ENCODE peak calls at places on chromosome 9, in seven cellular contexts. F is activated B cell treated with CpG ODN at 0.5 μM for 24 hours, V is choroid plexus epithelial cell, P is endothelial cell, I is Peyer's patch, Q is cardiac fibroblast, E is cardiac muscle cell. B is an unnamed sample.
A peak's percentile ranks its signal among the peaks of the same experiment; 100 is the strongest.

GRCh38 chr9:1708215-1708614 is 306.9 kb upstream of the SMARCA2 start:
- DNase-seq in Q (no peak), F (no peak), V (no peak), P (no peak), I (no peak), E (no peak), B (no peak)

GRCh38 chr9:116899337-116900006 is 212.4 kb downstream of the TRIM32 start:
- DNase-seq in F (no peak), P (no peak), Q (no peak), E (no peak), I (no peak), V (peak; percentile 30), B (no peak)

GRCh38 chr9:89850633-89851325 is 246.0 kb downstream of the GADD45G start:
- DNase-seq in E (no peak), P (no peak), V (no peak), I (peak; percentile 14), F (no peak), Q (peak; percentile 4), B (no peak)

GRCh38 chr9:111661802-111662491 is 542 bp downstream of the GNG10 start:
- DNase-seq in E (peak; percentile 56), V (peak; percentile 26), F (peak; percentile 34), I (peak; percentile 28), Q (peak; percentile 41), P (peak; percentile 35), B (no peak)

GRCh38 chr9:121701736-121702261 is 50.4 kb downstream of the DAB2IP start:
- DNase-seq in V (no peak), I (no peak), F (no peak), P (no peak), Q (no peak), E (no peak), B (no peak)

GRCh38 chr9:89718176-89718575 is 113.4 kb downstream of the GADD45G start:
- DNase-seq in F (no peak), P (no peak), Q (no peak), I (no peak), E (no peak), V (no peak), B (no peak)

GRCh38 chr9:69905291-69905690 is 84.7 kb downstream of the CFAP95 start:
- DNase-seq in Q (peak; percentile 51), P (no peak), E (no peak), F (no peak), V (no peak), I (no peak), B (no peak)

GRCh38 chr9:85744481-85744880 is 2.7 kb upstream of the AGTPBP1 start:
- DNase-seq in E (no peak), P (no peak), I (no peak), F (no peak), V (no peak), Q (no peak), B (no peak)

GRCh38 chr9:129353697-129354336 is 175.8 kb upstream of the IER5L start:
- DNase-seq in F (no peak), E (no peak), P (no peak), V (no peak), I (no peak), Q (no peak), B (no peak)

GRCh38 chr9:127763918-127764384 is 14.5 kb downstream of the SH2D3C start:
- DNase-seq in Q (peak; percentile 36), E (no peak), F (no peak), P (peak; percentile 76), I (peak; percentile 52), V (peak; percentile 36), B (no peak)

GRCh38 chr9:89474939-89475338 is 23.0 kb downstream of the SEMA4D start:
- DNase-seq in Q (no peak), F (no peak), E (no peak), I (no peak), V (no peak), P (no peak), B (no peak)

GRCh38 chr9:32500768-32501167 is 25.2 kb downstream of the RIGI start:
- DNase-seq in E (no peak), P (no peak), F (no peak), V (peak; percentile 52), I (no peak), Q (peak; percentile 77), B (no peak)

GRCh38 chr9:117926031-117926655 is 221.9 kb downstream of the TLR4 start:
- DNase-seq in V (no peak), F (no peak), Q (no peak), E (no peak), P (no peak), I (no peak), B (no peak)

GRCh38 chr9:81614335-81614734 is 75.0 kb downstream of the TLE1 start:
- DNase-seq in I (no peak), F (no peak), V (no peak), E (no peak), Q (no peak), P (no peak), B (no peak)

GRCh38 chr9:10252174-10252573 is 360.6 kb downstream of the PTPRD start:
- DNase-seq in Q (no peak), P (no peak), F (no peak), E (no peak), V (peak; percentile 32), I (no peak), B (no peak)

GRCh38 chr9:127390563-127390962 is 6.4 kb upstream of the SLC2A8 start:
- DNase-seq in F (no peak), P (no peak), I (no peak), E (no peak), V (no peak), Q (no peak), B (peak; percentile 26)

GRCh38 chr9:76897804-76898525 is 7.9 kb downstream of the PRUNE2 start:
- DNase-seq in Q (no peak), F (no peak), E (no peak), I (no peak), V (no peak), P (no peak), B (no peak)

GRCh38 chr9:120730661-120731514 is 16.6 kb upstream of the MEGF9 start:
- DNase-seq in I (peak; percentile 28), E (no peak), P (no peak), V (peak; percentile 93), Q (peak; percentile 89), F (no peak), B (no peak)

GRCh38 chr9:86098793-86099694 is at the start of gene GOLM1:
- DNase-seq in Q (peak; percentile 57), F (peak; percentile 20), E (peak; percentile 87), P (peak; percentile 76), V (peak; percentile 60), I (no peak), B (peak; percentile 52)

DNA sequence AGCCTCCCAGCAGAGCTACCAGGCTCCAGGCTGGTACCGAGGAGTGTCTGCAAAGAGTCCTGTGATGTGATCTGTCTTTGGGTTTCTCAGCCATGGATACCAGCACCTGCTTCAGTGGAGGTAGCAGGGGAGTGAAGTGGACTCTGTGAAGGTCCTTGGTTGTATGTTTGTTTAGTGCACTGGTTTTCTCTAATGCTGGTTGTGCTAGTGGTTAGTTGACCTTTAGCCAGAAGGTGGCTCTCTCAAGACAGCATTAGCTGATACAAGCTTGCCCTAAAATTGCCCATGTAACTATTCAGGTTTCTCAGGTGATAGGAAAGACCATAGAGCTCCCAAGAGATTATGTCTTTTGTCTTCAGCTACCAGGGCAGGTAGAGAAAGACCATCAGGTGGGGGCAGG is 87.2 kb downstream of the MTAP start:
- DNase-seq in V (no peak), I (no peak), F (no peak), E (no peak), P (no peak), Q (no peak), B (no peak)
- TF ChIP-seq CTCF in V (no peak), I (peak; percentile 14), F (no peak), E (no peak), P (no peak), Q (no peak), B (no peak)

DNA sequence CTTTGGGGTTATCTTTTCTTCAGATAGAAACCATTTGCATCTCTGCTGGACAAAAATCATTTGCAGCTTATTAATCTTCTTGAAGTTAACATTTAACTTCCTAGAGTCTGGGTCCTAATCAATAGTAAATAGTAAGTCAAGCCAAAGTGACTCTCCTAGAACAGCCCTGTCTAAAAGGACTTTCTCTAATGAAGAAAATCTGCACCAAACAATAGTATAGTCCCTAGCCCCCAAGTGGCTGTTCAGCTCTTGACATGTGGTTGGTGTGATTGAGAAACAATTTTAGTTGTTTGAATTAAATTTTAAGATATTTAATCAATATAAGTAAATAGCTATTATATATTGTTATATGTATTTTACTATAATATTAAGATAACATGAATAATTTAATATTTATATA is 64.6 kb upstream of the SHB start:
- DNase-seq in P (no peak), E (no peak), F (no peak), V (no peak), Q (no peak), I (no peak), B (no peak)
- TF ChIP-seq CTCF in P (no peak), E (no peak), F (no peak), V (no peak), Q (no peak), I (no peak), B (no peak)

GRCh38 chr9:134689320-134690181 is 47.9 kb downstream of the COL5A1 start:
- DNase-seq in E (peak; percentile 67), P (peak; percentile 86), Q (peak; percentile 69), F (no peak), V (peak; percentile 69), I (peak; percentile 19), B (peak; percentile 82)
- TF ChIP-seq CTCF in E (peak; percentile 83), P (peak; percentile 82), Q (peak; percentile 88), F (no peak), V (peak; percentile 85), I (peak; percentile 56), B (peak; percentile 88)

GRCh38 chr9:124758691-124759090 is 12.4 kb downstream of the NR6A1 start:
- DNase-seq in P (no peak), I (no peak), E (no peak), F (no peak), Q (no peak), V (no peak), B (no peak)
- TF ChIP-seq CTCF in P (no peak), I (no peak), E (no peak), F (no peak), Q (no peak), V (no peak), B (no peak)

GRCh38 chr9:26658476-26658875 is 234.1 kb downstream of the CAAP1 start:
- DNase-seq in Q (no peak), F (no peak), V (no peak), E (no peak), P (no peak), I (no peak), B (no peak)
- TF ChIP-seq CTCF in Q (no peak), F (no peak), V (no peak), E (no peak), P (no peak), I (no peak), B (no peak)

DNA sequence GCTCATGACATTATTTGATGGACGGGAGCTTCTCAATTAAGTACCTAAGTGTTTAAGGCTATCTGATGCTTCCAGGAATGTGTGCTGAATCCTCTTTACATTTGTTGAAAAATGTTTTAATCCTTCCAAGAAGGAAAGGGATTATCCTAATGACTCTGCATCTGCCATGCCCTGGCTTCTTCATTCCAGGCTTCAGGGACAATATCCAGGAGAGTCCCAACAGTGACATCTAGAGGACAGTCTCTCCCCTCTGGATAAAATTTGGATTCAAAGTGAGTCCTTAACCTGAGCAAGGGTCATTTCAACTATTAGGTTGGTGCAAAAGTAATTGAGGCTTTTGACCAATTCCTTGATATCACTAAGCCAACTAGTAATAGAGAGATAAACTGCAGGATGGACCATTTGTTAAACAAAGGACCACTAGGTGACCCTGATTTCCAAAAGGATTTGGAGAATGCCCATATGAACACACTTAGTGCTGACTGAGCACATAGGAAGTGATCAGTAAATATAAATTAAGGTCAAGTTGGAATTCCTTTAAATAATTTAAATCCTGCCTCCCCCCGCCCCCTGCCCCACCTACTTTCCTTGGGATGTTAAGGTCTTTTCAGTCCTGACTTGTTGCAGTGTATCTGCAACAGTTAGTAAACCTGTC is 19.1 kb downstream of the TNFSF8 start:
- DNase-seq in F (no peak), V (peak; percentile 58), P (peak; percentile 23), I (no peak), E (peak; percentile 60), Q (peak; percentile 70), B (no peak)
- TF ChIP-seq CTCF in F (no peak), V (peak; percentile 77), P (peak; percentile 54), I (peak; percentile 88), E (peak; percentile 78), Q (peak; percentile 81), B (no peak)